ENCODE peak calls at places on chromosome 16, in seven cellular contexts. I is vagina, T is transverse colon, V is body of pancreas, O is ovary, X is HCT116, C is uterus. W is an unnamed sample.

GRCh38 chr16:71479420-71479819 is 9.7 kb downstream of the ZNF19 start:
- DNase-seq in I (no peak), O (no peak), X (no peak), V (no peak), T (peak; percentile 10), C (no peak), W (no peak)

GRCh38 chr16:86044881-86045600 is 146.1 kb downstream of the IRF8 start:
- DNase-seq in X (no peak), C (no peak), I (no peak), V (no peak), T (peak; percentile 24), O (no peak), W (no peak)

GRCh38 chr16:29992371-29992967 is 2.9 kb downstream of the HIRIP3 start:
- DNase-seq in O (no peak), C (no peak), X (no peak), V (no peak), I (no peak), T (no peak), W (no peak)

GRCh38 chr16:27689711-27690110 is 139.8 kb downstream of the KATNIP start:
- DNase-seq in V (no peak), O (no peak), X (no peak), T (no peak), I (no peak), C (no peak), W (peak; percentile 68)

GRCh38 chr16:78437352-78437968 is 338.0 kb downstream of the WWOX start:
- DNase-seq in O (peak; percentile 20), X (no peak), I (no peak), C (no peak), T (peak; percentile 15), V (peak; percentile 30), W (peak; percentile 44)

GRCh38 chr16:470418-470817 is 45.0 kb downstream of the RAB11FIP3 start:
- DNase-seq in I (no peak), V (no peak), O (no peak), T (no peak), X (no peak), C (no peak), W (no peak)

GRCh38 chr16:56013962-56014552 is 138.9 kb upstream of the CES5A start:
- DNase-seq in O (no peak), X (peak; percentile 4), I (no peak), C (no peak), T (peak; percentile 8), V (peak; percentile 13), W (peak; percentile 44)

GRCh38 chr16:87380875-87381274 is 2.7 kb downstream of the FBXO31 start:
- DNase-seq in T (no peak), C (no peak), V (no peak), X (no peak), I (no peak), O (no peak), W (no peak)

GRCh38 chr16:78004501-78004900 is 17.8 kb upstream of the CLEC3A start:
- DNase-seq in I (no peak), V (no peak), X (no peak), O (no peak), C (no peak), T (no peak), W (no peak)

GRCh38 chr16:17451835-17452234 is 18.9 kb downstream of the XYLT1 start:
- DNase-seq in T (no peak), V (no peak), O (no peak), C (no peak), X (no peak), I (no peak), W (no peak)

GRCh38 chr16:85685251-85685650 is 3.5 kb downstream of the GINS2 start:
- DNase-seq in T (no peak), I (no peak), X (no peak), O (no peak), C (no peak), V (no peak), W (no peak)

GRCh38 chr16:16048904-16049582 is 99.6 kb downstream of the ABCC1 start:
- DNase-seq in X (no peak), T (no peak), O (no peak), C (no peak), V (no peak), I (no peak), W (no peak)

GRCh38 chr16:81610144-81610842 is 165.7 kb downstream of the CMIP start:
- DNase-seq in X (no peak), C (peak; percentile 66), I (no peak), V (peak; percentile 35), T (peak; percentile 57), O (peak; percentile 70), W (no peak)

GRCh38 chr16:49127103-49127502 is 154.5 kb downstream of the CBLN1 start:
- DNase-seq in I (no peak), V (no peak), T (no peak), X (no peak), O (no peak), C (no peak), W (peak; percentile 38)

GRCh38 chr16:69005641-69006355 is 99.7 kb upstream of the HAS3 start:
- DNase-seq in T (no peak), O (no peak), C (no peak), V (no peak), I (no peak), X (no peak), W (peak; percentile 75)

GRCh38 chr16:73232555-73233422 is 184.9 kb upstream of the ZFHX3 start:
- DNase-seq in V (peak; percentile 50), C (peak; percentile 78), I (peak; percentile 90), X (peak; percentile 36), O (peak; percentile 60), T (peak; percentile 18), W (no peak)

GRCh38 chr16:17541324-17541723 is 70.6 kb upstream of the XYLT1 start:
- DNase-seq in O (no peak), C (no peak), I (no peak), X (no peak), T (no peak), V (no peak), W (no peak)

GRCh38 chr16:88856122-88856827 is 472 bp downstream of the GALNS start:
- DNase-seq in C (peak; percentile 39), X (no peak), V (peak; percentile 33), T (peak; percentile 20), O (peak; percentile 41), I (no peak), W (peak; percentile 23)

GRCh38 chr16:80744856-80745255 is 59.5 kb downstream of the CDYL2 start:
- DNase-seq in V (no peak), O (no peak), I (peak; percentile 70), T (no peak), C (no peak), X (no peak), W (no peak)

GRCh38 chr16:88763502-88764053 is 21.4 kb downstream of the PIEZO1 start:
- DNase-seq in C (no peak), T (no peak), I (no peak), O (no peak), V (peak; percentile 53), X (no peak), W (peak; percentile 75)

GRCh38 chr16:17205279-17206139 is 265.3 kb downstream of the XYLT1 start:
- DNase-seq in C (no peak), X (no peak), O (no peak), T (no peak), V (peak; percentile 25), I (no peak), W (peak; percentile 40)

GRCh38 chr16:54165174-54165911 is 121.2 kb downstream of the IRX3 start:
- DNase-seq in C (no peak), V (no peak), X (no peak), I (no peak), O (no peak), T (no peak), W (no peak)

GRCh38 chr16:50719401-50720337 is 22.2 kb upstream of the CYLD start:
- DNase-seq in C (no peak), I (no peak), V (peak; percentile 38), T (peak; percentile 66), X (no peak), O (no peak), W (no peak)

GRCh38 chr16:48609453-48610023 is 442 bp downstream of the N4BP1 start:
- DNase-seq in I (peak; percentile 85), T (peak; percentile 61), X (no peak), C (peak; percentile 53), O (no peak), V (peak; percentile 70), W (peak; percentile 61)

GRCh38 chr16:58417035-58417434 is 24.8 kb downstream of the GINS3 start:
- DNase-seq in O (no peak), T (no peak), V (no peak), I (no peak), C (no peak), X (no peak), W (no peak)
- H3K4me3 ChIP-seq in O (no peak overlapping the region), T (no peak overlapping the region), V (no peak overlapping the region), I (no peak overlapping the region), C (no peak overlapping the region), X (no peak overlapping the region), W (no peak overlapping the region)

GRCh38 chr16:65118866-65119265 is 3.0 kb downstream of the CDH11 start:
- DNase-seq in V (no peak), I (no peak), O (peak; percentile 19), C (peak; percentile 27), X (no peak), T (no peak), W (no peak)
- H3K27ac ChIP-seq in V (no peak overlapping the region), I (no peak overlapping the region), O (peak overlapping the region; percentile 40), C (peak overlapping the region; percentile 94), X (no peak overlapping the region), T (no peak overlapping the region), W (no peak overlapping the region)

DNA sequence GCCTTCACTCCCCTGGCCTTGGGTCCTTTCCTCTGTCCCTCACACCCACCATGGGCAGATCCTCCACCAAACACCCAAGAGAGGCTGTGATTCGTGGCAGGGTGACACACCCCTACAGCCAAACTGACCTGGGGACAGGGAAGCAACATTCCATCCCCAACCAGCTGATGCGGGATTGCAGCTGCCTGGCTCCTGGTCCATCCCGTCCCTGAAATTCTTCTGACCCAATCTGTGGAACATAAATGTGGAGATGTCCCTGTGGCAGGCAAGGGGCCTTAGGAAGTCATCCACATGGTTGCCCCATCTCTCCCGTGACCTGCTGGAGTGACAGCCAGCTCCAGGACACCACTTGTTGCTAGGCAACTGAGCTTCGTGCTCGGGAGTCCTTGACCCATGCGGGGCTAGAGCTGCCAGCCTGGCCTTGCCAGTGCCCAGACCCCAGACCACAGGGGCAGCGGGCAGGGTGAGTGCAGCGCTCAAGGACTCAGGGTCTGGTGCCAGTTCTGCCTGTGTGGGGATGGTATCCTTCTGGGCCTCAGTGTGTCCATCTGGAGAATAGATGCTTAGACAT is 34.0 kb upstream of the CPNE2 start:
- DNase-seq in V (no peak), X (no peak), I (no peak), C (no peak), O (no peak), T (no peak), W (no peak)
- TF ChIP-seq POLR2A in V (no peak), X (no peak), I (no peak), C (no peak), O (no peak), T (no peak), W (no peak)

GRCh38 chr16:23048164-23048563 is 101.1 kb downstream of the USP31 start:
- DNase-seq in O (no peak), V (no peak), X (no peak), I (no peak), T (no peak), C (no peak), W (no peak)

GRCh38 chr16:23039118-23039517 is 110.1 kb downstream of the USP31 start:
- DNase-seq in O (no peak), T (no peak), X (no peak), I (no peak), C (no peak), V (no peak), W (no peak)

DNA sequence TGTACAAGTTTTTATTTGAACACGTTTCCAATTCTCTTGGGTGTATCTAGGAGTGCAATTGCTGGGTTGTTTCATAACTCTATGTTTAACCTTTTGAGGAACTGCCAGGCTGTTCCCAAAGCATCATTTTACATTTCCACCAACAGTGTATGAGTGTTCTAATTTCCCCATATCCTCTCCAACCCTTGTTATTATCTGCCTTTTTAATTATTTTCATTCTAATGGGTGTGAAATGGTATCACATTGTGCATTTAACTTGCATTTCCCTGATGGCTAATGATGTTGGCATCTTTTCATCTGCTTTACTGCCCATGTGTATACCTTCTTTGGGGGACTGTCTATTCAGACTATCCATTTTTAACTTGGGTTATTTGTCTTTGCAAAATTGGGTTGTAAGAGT is 104.2 kb downstream of the USP31 start:
- DNase-seq in X (no peak), I (no peak), T (no peak), C (no peak), O (no peak), V (no peak), W (no peak)
- H3K4me3 ChIP-seq in X (no peak overlapping the region), I (no peak overlapping the region), T (no peak overlapping the region), C (no peak overlapping the region), O (no peak overlapping the region), V (no peak overlapping the region), W (no peak overlapping the region)

W was measured in thyroid gland.